ENCODE peak calls at places on chromosome 1, in eight cellular contexts. J, Q, B, N, R, G, K and P are unnamed samples.

GRCh38 chr1:230801441-230801840 is 54.3 kb downstream of the CAPN9 start:
- DNase-seq in N (no peak), Q (no peak), B (no peak), K (no peak), J (no peak), R (no peak), G (no peak), P (no peak)

GRCh38 chr1:26017606-26018005 is 4.0 kb upstream of the EXTL1 start:
- DNase-seq in K (no peak), J (no peak), N (no peak), R (no peak), G (no peak), Q (no peak), B (no peak), P (no peak)

GRCh38 chr1:203899317-203899716 is 37.9 kb downstream of the SNRPE start:
- DNase-seq in K (no peak), B (no peak), J (no peak), G (no peak), Q (no peak), R (no peak), N (no peak), P (no peak)

GRCh38 chr1:184748767-184749166 is 5.9 kb downstream of the EDEM3 start:
- DNase-seq in G (no peak), R (no peak), B (no peak), N (no peak), Q (no peak), K (no peak), J (no peak), P (no peak)

GRCh38 chr1:113391643-113392271 is 1.4 kb downstream of the MAGI3 start:
- DNase-seq in B (peak), K (peak), R (no peak), N (peak), Q (no peak), J (no peak), G (no peak), P (no peak)

GRCh38 chr1:43435146-43436145 is 18.3 kb downstream of the HYI start:
- DNase-seq in N (no peak), B (peak), J (no peak), R (no peak), Q (no peak), G (no peak), K (no peak), P (peak)

GRCh38 chr1:6688757-6689156 is 12.9 kb downstream of the DNAJC11 start:
- DNase-seq in G (no peak), K (no peak), Q (no peak), J (no peak), N (no peak), R (no peak), B (no peak), P (peak)

GRCh38 chr1:15231714-15232201 is 15.3 kb upstream of the FHAD1 start:
- DNase-seq in R (no peak), N (peak), B (no peak), G (no peak), J (no peak), K (no peak), Q (no peak), P (peak)